ENCODE peak calls at places on chromosome 22, in seven cellular contexts. C, G, A, X, S, I and F are unnamed samples.

GRCh38 chr22:44363980-44364749 is 51.4 kb upstream of the SHISAL1 start:
- DNase-seq in X (peak), A (no peak), I (no peak), S (no peak), G (peak), C (no peak), F (no peak)

GRCh38 chr22:45493286-45493771 is 9.4 kb upstream of the FBLN1 start:
- DNase-seq in C (no peak), X (no peak), S (no peak), G (peak), A (peak), I (no peak), F (no peak)

GRCh38 chr22:48603621-48604320 is 1223.9 kb downstream of the BRD1 start:
- DNase-seq in I (no peak), S (no peak), G (no peak), A (no peak), C (no peak), X (no peak), F (no peak)

GRCh38 chr22:20016734-20017621 is at the start of gene ARVCF:
- DNase-seq in A (peak), I (peak), G (peak), S (peak), C (peak), X (peak), F (peak)

GRCh38 chr22:45881524-45881875 is 95.5 kb downstream of the WNT7B start:
- DNase-seq in X (no peak), G (peak), A (no peak), C (no peak), I (no peak), S (no peak), F (no peak)

GRCh38 chr22:39215070-39215396 is 29.7 kb downstream of the PDGFB start:
- DNase-seq in G (no peak), X (no peak), C (no peak), I (no peak), S (no peak), A (no peak), F (no peak)

GRCh38 chr22:35231585-35232084 is 25.7 kb upstream of the HMGXB4 start:
- DNase-seq in S (peak), C (peak), A (peak), I (peak), G (peak), X (peak), F (peak)

GRCh38 chr22:23850136-23850611 is 7.5 kb upstream of the SLC2A11 start:
- DNase-seq in X (no peak), A (no peak), I (no peak), C (no peak), S (no peak), G (no peak), F (no peak)

GRCh38 chr22:43377486-43377995 is 34.3 kb upstream of the MPPED1 start:
- DNase-seq in A (no peak), G (peak), S (no peak), X (no peak), C (no peak), I (peak), F (no peak)

GRCh38 chr22:32994046-32994827 is 63.9 kb downstream of the SYN3 start:
- DNase-seq in C (no peak), S (no peak), I (no peak), G (no peak), A (no peak), X (no peak), F (no peak)